ENCODE peak calls at places on chromosomes 3 and 15, in nine cellular contexts. L is activated naive CD4-positive, alpha-beta T cell treated with anti-CD3 and anti-CD28 coated beads for 36 hours; O is activated CD4-positive, CD25-positive, alpha-beta regulatory T cell treated with anti-CD3 and anti-CD28 coated beads, Interleukin-2, amount 50 U/mL, for 16 hours; E is right atrium auricular region; G is DMS79; J is caudate nucleus; Z is T47D; H is A172; T is astrocyte of the spinal cord. Q is an unnamed sample.

GRCh38 chr3:9915252-9916141 is 1.4 kb upstream of the IL17RC start:
- DNase-seq in J (no peak), T (peak), G (peak), L (peak), Z (no peak), H (peak), O (no peak), E (peak), Q (peak)

GRCh38 chr3:64902991-64903390 is 215.2 kb upstream of the ADAMTS9 start:
- DNase-seq in J (no peak), G (no peak), H (no peak), T (no peak), E (no peak), O (no peak), L (no peak), Z (no peak), Q (no peak)

GRCh38 chr3:172241385-172241784 is 202.0 kb downstream of the FNDC3B start:
- DNase-seq in H (no peak), J (no peak), G (no peak), O (no peak), Z (no peak), T (no peak), E (no peak), L (no peak), Q (no peak)

GRCh38 chr3:149547413-149547812 is 72.9 kb downstream of the TM4SF4 start:
- DNase-seq in L (no peak), Z (no peak), J (no peak), H (no peak), E (peak), T (peak), G (no peak), O (no peak), Q (no peak)

GRCh38 chr3:175163686-175164085 is 304.6 kb downstream of the NAALADL2 start:
- DNase-seq in H (no peak), G (peak), L (no peak), J (no peak), T (peak), E (no peak), Z (no peak), O (no peak), Q (no peak)

GRCh38 chr15:70526974-70527325 is 236.4 kb downstream of the UACA start:
- DNase-seq in O (no peak), H (no peak), G (no peak), L (no peak), T (no peak), Z (no peak), J (no peak), E (no peak), Q (no peak)

GRCh38 chr15:85946986-85947385 is 132.7 kb upstream of the AGBL1 start:
- DNase-seq in H (no peak), J (no peak), G (no peak), Z (no peak), T (no peak), L (no peak), E (no peak), O (no peak), Q (no peak)

GRCh38 chr15:23835944-23836343 is 148.8 kb upstream of the NDN start:
- DNase-seq in L (no peak), G (no peak), O (no peak), J (no peak), H (no peak), E (no peak), T (no peak), Z (no peak), Q (no peak)

GRCh38 chr15:66997212-66997611 is 68.2 kb upstream of the SMAD3 start:
- DNase-seq in E (no peak), O (no peak), H (peak), Z (no peak), J (no peak), T (peak), L (no peak), G (no peak), Q (no peak)

GRCh38 chr3:120678331-120678845 is 3.7 kb downstream of the HGD start:
- DNase-seq in J (no peak), T (peak), G (no peak), E (peak), Z (no peak), L (peak), H (peak), O (no peak), Q (peak)

GRCh38 chr3:127113571-127113891 is 79.4 kb upstream of the PRR23E start:
- DNase-seq in O (no peak), Z (no peak), J (no peak), T (no peak), G (no peak), L (no peak), H (no peak), E (no peak), Q (no peak)

GRCh38 chr15:38817427-38818155 is 253.0 kb upstream of the RASGRP1 start:
- DNase-seq in O (peak), J (no peak), E (peak), Z (peak), H (peak), L (peak), G (no peak), T (peak), Q (peak)

GRCh38 chr15:71115567-71116351 is 488 bp downstream of the THSD4 start:
- DNase-seq in L (peak), E (no peak), J (no peak), Z (peak), H (peak), O (no peak), T (peak), G (no peak), Q (no peak)

GRCh38 chr3:195753609-195754008 is 32.8 kb downstream of the MUC20 start:
- DNase-seq in H (no peak), T (no peak), Z (no peak), G (no peak), L (no peak), E (no peak), J (no peak), O (no peak), Q (no peak)

GRCh38 chr15:55461447-55461846 is 46.6 kb downstream of the DNAAF4 start:
- DNase-seq in O (no peak), J (no peak), H (no peak), T (no peak), E (no peak), Z (no peak), G (no peak), L (no peak), Q (no peak)

GRCh38 chr3:103410231-103410630 is 975.4 kb downstream of the ZPLD1 start:
- DNase-seq in O (no peak), E (no peak), J (no peak), H (no peak), L (no peak), G (no peak), Z (no peak), T (no peak), Q (no peak)

GRCh38 chr15:49855917-49856637 is 235.2 kb downstream of the DTWD1 start:
- DNase-seq in H (no peak), G (no peak), Z (no peak), J (no peak), L (no peak), O (no peak), E (no peak), T (peak), Q (no peak)

GRCh38 chr3:51935886-51936755 is 5.6 kb downstream of the RRP9 start:
- DNase-seq in J (no peak), G (no peak), L (no peak), O (no peak), H (no peak), E (peak), T (no peak), Z (no peak), Q (no peak)

GRCh38 chr15:82570721-82571519 is 30.7 kb upstream of the RPS17 start:
- DNase-seq in E (no peak), O (no peak), T (peak), L (no peak), Z (no peak), J (no peak), H (peak), G (no peak), Q (no peak)

GRCh38 chr3:59418836-59419235 is 369.0 kb upstream of the CFAP20DC start:
- DNase-seq in H (no peak), T (peak), G (no peak), O (no peak), Z (no peak), L (no peak), E (no peak), J (no peak), Q (no peak)